ENCODE peak calls at places on chromosome 22, in eight cellular contexts. A is body of pancreas, I is colonic mucosa, T is HCT116, B is tibial nerve, C is right lobe of liver, G is stomach, X is K562. F is an unnamed sample.

GRCh38 chr22:41215926-41216325 is 10.8 kb downstream of the L3MBTL2 start:
- DNase-seq in A (no peak), I (no peak), T (no peak), B (no peak), C (no peak), G (no peak), X (no peak), F (no peak)

GRCh38 chr22:45769569-45770210 is 98.1 kb downstream of the ATXN10 start:
- DNase-seq in A (no peak), I (no peak), T (no peak), B (no peak), C (no peak), G (no peak), X (no peak), F (no peak)

GRCh38 chr22:19750666-19751490 is 9.7 kb upstream of the TBX1 start:
- DNase-seq in A (no peak), I (no peak), T (no peak), B (no peak), C (no peak), G (no peak), X (no peak), F (no peak)

GRCh38 chr22:19036523-19037273 is 85.5 kb downstream of the DGCR2 start:
- DNase-seq in A (no peak), I (no peak), T (no peak), B (no peak), C (peak; percentile 47), G (no peak), X (no peak), F (peak; percentile 38)

GRCh38 chr22:36823177-36823839 is 6.5 kb upstream of the PVALB start:
- DNase-seq in A (no peak), I (no peak), T (no peak), B (no peak), C (no peak), G (no peak), X (no peak), F (no peak)

GRCh38 chr22:18000441-18001039 is 23.8 kb downstream of the MICAL3 start:
- DNase-seq in A (peak; percentile 33), I (peak; percentile 39), T (no peak), B (no peak), C (peak; percentile 59), G (no peak), X (no peak), F (no peak)

GRCh38 chr22:41799486-41800347 is 762 bp upstream of the CCDC134 start:
- DNase-seq in A (peak; percentile 30), I (peak; percentile 39), T (no peak), B (peak; percentile 27), C (peak; percentile 63), G (peak; percentile 36), X (peak; percentile 56), F (peak; percentile 59)

GRCh38 chr22:37802310-37803194 is 5.2 kb upstream of the GCAT start:
- DNase-seq in A (peak; percentile 70), I (peak; percentile 70), T (no peak), B (peak; percentile 41), C (peak; percentile 75), G (peak; percentile 60), X (peak; percentile 53), F (peak; percentile 75)

GRCh38 chr22:22092101-22092500 is 109.5 kb upstream of the TOP3B start:
- DNase-seq in A (no peak), I (no peak), T (no peak), B (no peak), C (no peak), G (no peak), X (no peak), F (no peak)

GRCh38 chr22:44214187-44214586 is 33.5 kb downstream of the PARVG start:
- DNase-seq in A (no peak), I (no peak), T (no peak), B (no peak), C (no peak), G (no peak), X (no peak), F (no peak)

GRCh38 chr22:42993651-42994275 is 21.2 kb downstream of the PACSIN2 start:
- DNase-seq in A (peak; percentile 31), I (no peak), T (no peak), B (no peak), C (no peak), G (peak; percentile 25), X (no peak), F (no peak)

GRCh38 chr22:43066844-43067385 is 22.3 kb downstream of the TTLL1 start:
- DNase-seq in A (no peak), I (no peak), T (peak; percentile 47), B (no peak), C (no peak), G (no peak), X (no peak), F (no peak)

GRCh38 chr22:33544707-33545106 is 375.6 kb downstream of the LARGE1 start:
- DNase-seq in A (no peak), I (no peak), T (no peak), B (no peak), C (no peak), G (no peak), X (no peak), F (no peak)

GRCh38 chr22:26610072-26610958 is 7.5 kb downstream of the CRYBB1 start:
- DNase-seq in A (peak; percentile 10), I (peak; percentile 34), T (no peak), B (no peak), C (no peak), G (peak; percentile 35), X (no peak), F (no peak)

GRCh38 chr22:23565942-23566715 is 14.0 kb downstream of the IGLL1 start:
- DNase-seq in A (peak; percentile 10), I (no peak), T (no peak), B (no peak), C (no peak), G (no peak), X (no peak), F (no peak)

GRCh38 chr22:22011964-22012363 is 29.4 kb upstream of the TOP3B start:
- DNase-seq in A (no peak), I (no peak), T (no peak), B (no peak), C (no peak), G (no peak), X (no peak), F (no peak)

GRCh38 chr22:49413551-49413950 is 414.1 kb downstream of the BRD1 start:
- DNase-seq in A (no peak), I (no peak), T (no peak), B (no peak), C (no peak), G (no peak), X (no peak), F (no peak)

GRCh38 chr22:49417833-49418232 is 409.8 kb downstream of the BRD1 start:
- DNase-seq in A (no peak), I (no peak), T (no peak), B (no peak), C (no peak), G (no peak), X (no peak), F (no peak)

GRCh38 chr22:49417326-49417725 is 410.3 kb downstream of the BRD1 start:
- DNase-seq in A (no peak), I (no peak), T (no peak), B (no peak), C (no peak), G (no peak), X (no peak), F (no peak)

GRCh38 chr22:49418341-49418894 is 409.3 kb downstream of the BRD1 start:
- DNase-seq in A (no peak), I (no peak), T (no peak), B (no peak), C (no peak), G (no peak), X (no peak), F (no peak)

DNA sequence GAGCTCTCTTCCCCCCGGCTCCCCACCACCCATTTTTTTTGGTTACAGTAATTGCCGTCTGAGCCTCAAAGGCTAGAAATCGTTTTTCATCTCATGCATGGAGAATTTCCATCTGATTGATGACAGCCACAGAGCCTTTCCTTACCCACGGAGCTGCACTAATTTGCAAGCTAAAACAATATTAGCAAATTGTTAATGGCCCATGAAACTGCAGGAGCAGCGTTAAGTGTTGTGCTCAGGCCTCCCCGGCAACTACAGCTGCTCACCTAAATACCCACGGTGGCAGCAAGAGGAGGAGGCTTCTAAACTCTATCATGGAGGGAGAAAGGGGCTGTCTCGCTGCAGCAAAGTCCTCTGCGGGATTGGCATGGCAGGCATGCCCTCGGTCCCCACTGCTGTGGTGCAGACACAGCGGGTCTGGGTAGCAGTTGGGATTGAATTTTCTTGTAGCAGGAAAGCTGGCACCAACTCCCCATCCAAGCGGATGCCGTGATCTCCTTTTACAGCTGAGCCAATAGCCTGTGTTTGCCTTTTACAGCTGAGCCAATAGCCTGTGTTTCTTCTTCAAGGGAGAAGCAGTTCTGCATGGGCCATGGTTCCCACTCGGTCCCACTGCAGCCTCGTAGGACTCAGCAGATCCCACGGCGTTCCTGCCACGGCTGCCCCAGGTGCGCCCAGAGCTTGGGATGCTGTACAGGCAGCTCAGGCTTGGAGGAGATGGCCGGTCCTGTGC is 412.3 kb downstream of the BRD1 start:
- DNase-seq in A (no peak), I (no peak), T (no peak), B (no peak), C (no peak), G (no peak), X (no peak), F (no peak)
- H3K9me3 ChIP-seq in A (no peaks in the 10 kb centered on the region), I (no peaks in the 10 kb centered on the region), T (no peaks in the 10 kb centered on the region), B (no peaks in the 10 kb centered on the region), C (no peaks in the 10 kb centered on the region), G (no peaks in the 10 kb centered on the region), X (no peaks in the 10 kb centered on the region), F (no peaks in the 10 kb centered on the region)

GRCh38 chr22:47290706-47291430 is 528.4 kb downstream of the TBC1D22A start:
- DNase-seq in A (no peak), I (no peak), T (no peak), B (no peak), C (no peak), G (no peak), X (no peak), F (no peak)
- H3K9me3 ChIP-seq in A (no peaks in the 10 kb centered on the region), I (no peaks in the 10 kb centered on the region), T (no peaks in the 10 kb centered on the region), B (no peaks in the 10 kb centered on the region), C (no peaks in the 10 kb centered on the region), G (no peaks in the 10 kb centered on the region), X (no peaks in the 10 kb centered on the region), F (no peaks in the 10 kb centered on the region)

GRCh38 chr22:16989915-16990314 is 18.1 kb downstream of the GAB4 start:
- DNase-seq in A (no peak), I (no peak), T (no peak), B (no peak), C (no peak), G (no peak), X (no peak), F (no peak)

GRCh38 chr22:16987822-16988221 is 20.2 kb downstream of the GAB4 start:
- DNase-seq in A (no peak), I (no peak), T (no peak), B (no peak), C (no peak), G (no peak), X (no peak), F (no peak)

DNA sequence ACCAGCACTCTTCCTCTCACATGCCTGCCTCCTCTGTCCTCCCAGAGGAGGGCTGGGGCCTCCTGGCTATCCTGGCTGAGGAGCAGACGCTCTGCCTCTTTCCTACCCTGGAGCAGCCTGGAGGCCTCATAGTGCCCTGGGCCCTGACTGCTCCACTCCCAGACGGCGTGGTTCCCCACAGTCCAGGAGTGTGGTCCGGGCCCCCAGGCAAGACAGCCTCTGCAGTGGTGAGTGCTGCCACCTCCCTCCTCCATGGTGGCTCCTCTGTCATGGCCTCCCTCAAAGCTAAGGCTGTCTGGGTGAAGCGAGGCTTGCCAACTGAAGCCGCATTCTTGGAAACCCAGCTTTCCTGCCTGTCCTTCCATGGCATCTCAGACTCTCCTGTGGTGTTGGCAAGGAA is 19.8 kb downstream of the GAB4 start:
- DNase-seq in A (no peak), I (no peak), T (no peak), B (no peak), C (no peak), G (no peak), X (no peak), F (no peak)
- H3K9me3 ChIP-seq in A (peaks cover 3% of the 10 kb centered on the region), I (no peaks in the 10 kb centered on the region), T (peaks cover 8% of the 10 kb centered on the region), B (no peaks in the 10 kb centered on the region), C (no peaks in the 10 kb centered on the region), G (peaks cover 2% of the 10 kb centered on the region), X (no peaks in the 10 kb centered on the region), F (peaks cover 12% of the 10 kb centered on the region)

GRCh38 chr22:47260551-47260950 is 498.1 kb downstream of the TBC1D22A start:
- DNase-seq in A (no peak), I (no peak), T (no peak), B (no peak), C (no peak), G (no peak), X (no peak), F (no peak)
- H3K9me3 ChIP-seq in A (no peaks in the 10 kb centered on the region), I (no peaks in the 10 kb centered on the region), T (no peaks in the 10 kb centered on the region), B (no peaks in the 10 kb centered on the region), C (no peaks in the 10 kb centered on the region), G (no peaks in the 10 kb centered on the region), X (no peaks in the 10 kb centered on the region), F (no peaks in the 10 kb centered on the region)